ENCODE peak calls at places on chromosome 18, in seven cellular contexts. One of them, this sample, is unnamed.

GRCh38 chr18:31217455-31217854 is 54.8 kb upstream of the DSC1 start:
- DNase-seq in LNCaP clone FGC: no peak
- DNase-seq in HCT116: no peak
- DNase-seq in Panc1: no peak
- DNase-seq in sigmoid colon: no peak
- DNase-seq in suprapubic skin: no peak
- DNase-seq in cardiac muscle cell: no peak
- DNase-seq in this sample: no peak

GRCh38 chr18:26307161-26307773 is 81.0 kb downstream of the TAF4B start:
- DNase-seq in Panc1: peak
- DNase-seq in suprapubic skin: no peak
- DNase-seq in LNCaP clone FGC: peak
- DNase-seq in cardiac muscle cell: peak
- DNase-seq in sigmoid colon: no peak
- DNase-seq in HCT116: peak
- DNase-seq in this sample: peak

GRCh38 chr18:48835119-48835518 is 115.6 kb downstream of the SMAD7 start:
- DNase-seq in sigmoid colon: no peak
- DNase-seq in Panc1: no peak
- DNase-seq in LNCaP clone FGC: no peak
- DNase-seq in cardiac muscle cell: no peak
- DNase-seq in HCT116: no peak
- DNase-seq in suprapubic skin: peak
- DNase-seq in this sample: no peak

GRCh38 chr18:32771871-32772499 is 838 bp downstream of the KLHL14 start:
- DNase-seq in cardiac muscle cell: peak
- DNase-seq in suprapubic skin: no peak
- DNase-seq in HCT116: no peak
- DNase-seq in Panc1: no peak
- DNase-seq in sigmoid colon: peak
- DNase-seq in LNCaP clone FGC: no peak
- DNase-seq in this sample: no peak

GRCh38 chr18:3649559-3650426 is 199.8 kb downstream of the TGIF1 start:
- DNase-seq in suprapubic skin: no peak
- DNase-seq in cardiac muscle cell: peak
- DNase-seq in sigmoid colon: no peak
- DNase-seq in LNCaP clone FGC: no peak
- DNase-seq in HCT116: no peak
- DNase-seq in Panc1: no peak
- DNase-seq in this sample: no peak

GRCh38 chr18:23650963-23651927 is 11.5 kb downstream of the ANKRD29 start:
- DNase-seq in sigmoid colon: no peak
- DNase-seq in LNCaP clone FGC: no peak
- DNase-seq in HCT116: no peak
- DNase-seq in suprapubic skin: no peak
- DNase-seq in Panc1: no peak
- DNase-seq in cardiac muscle cell: peak
- DNase-seq in this sample: peak

GRCh38 chr18:5693637-5694175 is 149.9 kb upstream of the EPB41L3 start:
- DNase-seq in Panc1: no peak
- DNase-seq in sigmoid colon: no peak
- DNase-seq in LNCaP clone FGC: no peak
- DNase-seq in suprapubic skin: no peak
- DNase-seq in HCT116: no peak
- DNase-seq in cardiac muscle cell: no peak
- DNase-seq in this sample: no peak

GRCh38 chr18:21099442-21099841 is 12.2 kb downstream of the ROCK1 start:
- DNase-seq in sigmoid colon: no peak
- DNase-seq in LNCaP clone FGC: no peak
- DNase-seq in suprapubic skin: no peak
- DNase-seq in HCT116: no peak
- DNase-seq in Panc1: no peak
- DNase-seq in cardiac muscle cell: no peak
- DNase-seq in this sample: no peak

GRCh38 chr18:49234984-49235383 is 225.5 kb downstream of the DYM start:
- DNase-seq in sigmoid colon: no peak
- DNase-seq in suprapubic skin: no peak
- DNase-seq in HCT116: no peak
- DNase-seq in cardiac muscle cell: no peak
- DNase-seq in LNCaP clone FGC: no peak
- DNase-seq in Panc1: no peak
- DNase-seq in this sample: no peak

GRCh38 chr18:52288403-52289004 is 51.5 kb upstream of the DCC start:
- DNase-seq in HCT116: no peak
- DNase-seq in Panc1: peak
- DNase-seq in sigmoid colon: no peak
- DNase-seq in LNCaP clone FGC: no peak
- DNase-seq in suprapubic skin: no peak
- DNase-seq in cardiac muscle cell: peak
- DNase-seq in this sample: no peak

GRCh38 chr18:10265560-10266235 is 188.7 kb upstream of the APCDD1 start:
- DNase-seq in HCT116: no peak
- DNase-seq in Panc1: no peak
- DNase-seq in LNCaP clone FGC: no peak
- DNase-seq in suprapubic skin: no peak
- DNase-seq in cardiac muscle cell: no peak
- DNase-seq in sigmoid colon: no peak
- DNase-seq in this sample: no peak

GRCh38 chr18:66792466-66792865 is 188.6 kb upstream of the CDH19 start:
- DNase-seq in HCT116: no peak
- DNase-seq in LNCaP clone FGC: no peak
- DNase-seq in cardiac muscle cell: no peak
- DNase-seq in sigmoid colon: no peak
- DNase-seq in suprapubic skin: no peak
- DNase-seq in Panc1: no peak
- DNase-seq in this sample: no peak

GRCh38 chr18:44968336-44968735 is 287.6 kb downstream of the SETBP1 start:
- DNase-seq in cardiac muscle cell: peak
- DNase-seq in suprapubic skin: no peak
- DNase-seq in sigmoid colon: no peak
- DNase-seq in LNCaP clone FGC: no peak
- DNase-seq in Panc1: no peak
- DNase-seq in HCT116: no peak
- DNase-seq in this sample: no peak

GRCh38 chr18:49591775-49592174 is 29.9 kb downstream of the LIPG start:
- DNase-seq in Panc1: no peak
- DNase-seq in LNCaP clone FGC: peak
- DNase-seq in suprapubic skin: no peak
- DNase-seq in sigmoid colon: no peak
- DNase-seq in cardiac muscle cell: no peak
- DNase-seq in HCT116: no peak
- DNase-seq in this sample: no peak

GRCh38 chr18:76589866-76590265 is 94.8 kb upstream of the ZNF516 start:
- DNase-seq in Panc1: no peak
- DNase-seq in sigmoid colon: no peak
- DNase-seq in cardiac muscle cell: no peak
- DNase-seq in suprapubic skin: no peak
- DNase-seq in HCT116: no peak
- DNase-seq in LNCaP clone FGC: no peak
- DNase-seq in this sample: no peak

GRCh38 chr18:79576686-79577351 is 102.8 kb upstream of the CTDP1 start:
- DNase-seq in suprapubic skin: peak
- DNase-seq in HCT116: no peak
- DNase-seq in Panc1: no peak
- DNase-seq in cardiac muscle cell: no peak
- DNase-seq in LNCaP clone FGC: no peak
- DNase-seq in sigmoid colon: peak
- DNase-seq in this sample: no peak

GRCh38 chr18:26547302-26548143 is 830 bp downstream of the KCTD1 start:
- DNase-seq in LNCaP clone FGC: no peak
- DNase-seq in sigmoid colon: peak
- DNase-seq in HCT116: no peak
- DNase-seq in cardiac muscle cell: peak
- DNase-seq in suprapubic skin: peak
- DNase-seq in Panc1: no peak
- DNase-seq in this sample: peak

GRCh38 chr18:2846638-2847340 is at the start of gene EMILIN2:
- DNase-seq in cardiac muscle cell: peak
- DNase-seq in HCT116: no peak
- DNase-seq in Panc1: no peak
- DNase-seq in suprapubic skin: peak
- DNase-seq in sigmoid colon: peak
- DNase-seq in LNCaP clone FGC: no peak
- DNase-seq in this sample: no peak

GRCh38 chr18:47118986-47119385 is 31.3 kb downstream of the HDHD2 start:
- DNase-seq in Panc1: no peak
- DNase-seq in HCT116: no peak
- DNase-seq in suprapubic skin: no peak
- DNase-seq in sigmoid colon: no peak
- DNase-seq in cardiac muscle cell: no peak
- DNase-seq in LNCaP clone FGC: no peak
- DNase-seq in this sample: no peak

GRCh38 chr18:70645971-70646370 is 357.1 kb downstream of the SOCS6 start:
- DNase-seq in suprapubic skin: no peak
- DNase-seq in Panc1: no peak
- DNase-seq in LNCaP clone FGC: no peak
- DNase-seq in sigmoid colon: no peak
- DNase-seq in HCT116: no peak
- DNase-seq in cardiac muscle cell: no peak
- DNase-seq in this sample: no peak

GRCh38 chr18:68520406-68521075 is 194.4 kb downstream of the TMX3 start:
- DNase-seq in LNCaP clone FGC: no peak
- DNase-seq in sigmoid colon: no peak
- DNase-seq in Panc1: no peak
- DNase-seq in HCT116: no peak
- DNase-seq in suprapubic skin: no peak
- DNase-seq in cardiac muscle cell: no peak
- DNase-seq in this sample: peak

GRCh38 chr18:75844102-75844604 is 416.6 kb upstream of the SMIM21 start:
- DNase-seq in HCT116: no peak
- DNase-seq in Panc1: no peak
- DNase-seq in cardiac muscle cell: no peak
- DNase-seq in suprapubic skin: no peak
- DNase-seq in sigmoid colon: no peak
- DNase-seq in LNCaP clone FGC: no peak
- DNase-seq in this sample: no peak

DNA sequence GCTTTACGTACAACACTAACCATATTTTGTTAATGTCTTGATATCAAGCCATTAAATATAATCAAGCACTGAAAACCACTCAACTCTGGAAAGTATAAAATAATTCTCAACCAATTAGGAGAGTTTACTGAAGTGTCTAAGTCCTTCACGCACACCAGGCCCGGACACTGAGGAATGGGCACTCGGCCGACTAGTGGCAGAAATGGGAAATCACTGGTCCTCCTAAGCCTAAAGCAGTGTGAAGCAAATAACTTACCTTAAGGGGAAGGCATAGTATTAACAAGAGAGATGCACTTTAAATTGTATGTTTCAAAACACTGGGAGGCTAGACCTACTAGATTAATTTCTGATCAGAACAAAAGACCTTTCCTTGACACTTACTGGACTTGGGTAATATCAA is 45.7 kb downstream of the FAM210A start:
- DNase-seq in suprapubic skin: no peak
- DNase-seq in cardiac muscle cell: peak
- DNase-seq in LNCaP clone FGC: no peak
- DNase-seq in HCT116: peak
- DNase-seq in Panc1: no peak
- DNase-seq in sigmoid colon: no peak
- DNase-seq in this sample: no peak
- TF ChIP-seq CTCF in suprapubic skin: no peak
- TF ChIP-seq CTCF in cardiac muscle cell: peak
- TF ChIP-seq CTCF in LNCaP clone FGC: peak
- TF ChIP-seq CTCF in HCT116: peak
- TF ChIP-seq CTCF in Panc1: peak
- TF ChIP-seq CTCF in sigmoid colon: peak
- TF ChIP-seq CTCF in this sample: peak

GRCh38 chr18:37432796-37433195 is 132.8 kb downstream of the CELF4 start:
- DNase-seq in suprapubic skin: no peak
- DNase-seq in Panc1: no peak
- DNase-seq in sigmoid colon: no peak
- DNase-seq in HCT116: no peak
- DNase-seq in cardiac muscle cell: no peak
- DNase-seq in LNCaP clone FGC: no peak
- DNase-seq in this sample: no peak

GRCh38 chr18:37429768-37430167 is 135.8 kb downstream of the CELF4 start:
- DNase-seq in cardiac muscle cell: no peak
- DNase-seq in LNCaP clone FGC: no peak
- DNase-seq in Panc1: no peak
- DNase-seq in suprapubic skin: no peak
- DNase-seq in HCT116: peak
- DNase-seq in sigmoid colon: no peak
- DNase-seq in this sample: no peak

GRCh38 chr18:37434161-37434860 is 131.3 kb downstream of the CELF4 start:
- DNase-seq in suprapubic skin: no peak
- DNase-seq in HCT116: no peak
- DNase-seq in sigmoid colon: no peak
- DNase-seq in LNCaP clone FGC: no peak
- DNase-seq in cardiac muscle cell: no peak
- DNase-seq in Panc1: no peak
- DNase-seq in this sample: no peak

GRCh38 chr18:37426536-37427080 is 139.0 kb downstream of the CELF4 start:
- DNase-seq in HCT116: no peak
- DNase-seq in suprapubic skin: no peak
- DNase-seq in sigmoid colon: no peak
- DNase-seq in LNCaP clone FGC: no peak
- DNase-seq in Panc1: no peak
- DNase-seq in cardiac muscle cell: no peak
- DNase-seq in this sample: no peak

GRCh38 chr18:37430346-37431076 is 135.1 kb downstream of the CELF4 start:
- DNase-seq in LNCaP clone FGC: no peak
- DNase-seq in HCT116: no peak
- DNase-seq in Panc1: no peak
- DNase-seq in sigmoid colon: no peak
- DNase-seq in cardiac muscle cell: no peak
- DNase-seq in suprapubic skin: no peak
- DNase-seq in this sample: no peak
- TF ChIP-seq CTCF in LNCaP clone FGC: no peak
- TF ChIP-seq CTCF in HCT116: peak
- TF ChIP-seq CTCF in Panc1: no peak
- TF ChIP-seq CTCF in sigmoid colon: no peak
- TF ChIP-seq CTCF in cardiac muscle cell: no peak
- TF ChIP-seq CTCF in suprapubic skin: no peak
- TF ChIP-seq CTCF in this sample: no peak

DNA sequence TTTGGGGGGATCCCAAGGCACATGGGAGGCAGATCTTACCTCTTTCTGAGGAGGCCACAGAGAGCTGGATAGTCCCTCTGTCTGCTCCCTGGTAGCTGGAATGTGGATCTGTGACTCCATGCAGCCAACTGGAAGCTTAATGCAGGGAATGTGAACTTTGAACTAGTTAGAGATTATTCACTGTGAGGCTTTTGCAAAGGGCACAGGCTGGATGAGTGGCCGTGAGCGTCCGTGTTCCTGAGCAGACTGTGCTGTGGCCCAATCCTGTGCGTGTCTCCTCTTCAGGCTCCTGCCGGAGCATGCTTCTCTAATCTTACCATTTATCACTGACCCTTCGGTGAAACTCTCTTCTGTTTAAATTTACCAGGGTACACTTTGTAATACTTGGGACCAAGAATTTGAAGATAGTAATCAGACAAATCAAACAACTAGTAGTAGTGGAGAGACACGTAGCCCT is 187.6 kb downstream of the PTPRM start:
- DNase-seq in LNCaP clone FGC: peak
- DNase-seq in cardiac muscle cell: peak
- DNase-seq in suprapubic skin: no peak
- DNase-seq in HCT116: no peak
- DNase-seq in sigmoid colon: no peak
- DNase-seq in Panc1: no peak
- DNase-seq in this sample: no peak
- TF ChIP-seq CTCF in LNCaP clone FGC: no peak
- TF ChIP-seq CTCF in cardiac muscle cell: no peak
- TF ChIP-seq CTCF in suprapubic skin: no peak
- TF ChIP-seq CTCF in HCT116: no peak
- TF ChIP-seq CTCF in sigmoid colon: no peak
- TF ChIP-seq CTCF in Panc1: no peak
- TF ChIP-seq CTCF in this sample: no peak

GRCh38 chr18:292271-292670 is 24.4 kb upstream of the THOC1 start:
- DNase-seq in HCT116: no peak
- DNase-seq in suprapubic skin: no peak
- DNase-seq in cardiac muscle cell: no peak
- DNase-seq in LNCaP clone FGC: no peak
- DNase-seq in Panc1: no peak
- DNase-seq in sigmoid colon: no peak
- DNase-seq in this sample: no peak
- TF ChIP-seq CTCF in HCT116: peak
- TF ChIP-seq CTCF in suprapubic skin: no peak
- TF ChIP-seq CTCF in cardiac muscle cell: peak
- TF ChIP-seq CTCF in LNCaP clone FGC: peak
- TF ChIP-seq CTCF in Panc1: peak
- TF ChIP-seq CTCF in sigmoid colon: no peak
- TF ChIP-seq CTCF in this sample: peak